ENCODE peak calls at places on chromosomes 11 and 22, in five cellular contexts. L is upper lobe of right lung, F is GM12878, A is colonic mucosa, G is AG10803. C is an unnamed sample.
A peak's percentile ranks its signal among the peaks of the same experiment; 100 is the strongest.

GRCh38 chr11:132772712-132773545 is 759.4 kb downstream of the OPCML start:
- DNase-seq in L (no peak), F (no peak), A (no peak), G (no peak), C (no peak)

GRCh38 chr11:35619754-35620640 is 1.7 kb downstream of the FJX1 start:
- DNase-seq in L (no peak), F (no peak), A (no peak), G (no peak), C (peak; percentile 34)

GRCh38 chr22:30290318-30290678 is 993 bp upstream of the CASTOR1 start:
- DNase-seq in L (no peak), F (no peak), A (no peak), G (no peak), C (no peak)

GRCh38 chr22:31295831-31296230 is 3.5 kb upstream of the PIK3IP1 start:
- DNase-seq in L (no peak), F (no peak), A (no peak), G (peak; percentile 17), C (peak; percentile 49)

GRCh38 chr11:121082670-121083069 is 18.4 kb upstream of the TECTA start:
- DNase-seq in L (no peak), F (no peak), A (no peak), G (peak; percentile 5), C (peak; percentile 24)

GRCh38 chr11:1086171-1087102 is 11.8 kb downstream of the MUC2 start:
- DNase-seq in L (peak; percentile 52), F (no peak), A (no peak), G (no peak), C (no peak)

GRCh38 chr11:17594686-17595192 is 47.7 kb downstream of the OTOG start:
- DNase-seq in L (no peak), F (no peak), A (peak; percentile 5), G (no peak), C (no peak)

GRCh38 chr11:71977743-71978418 is 20.8 kb upstream of the IL18BP start:
- DNase-seq in L (no peak), F (peak; percentile 30), A (peak; percentile 65), G (peak; percentile 58), C (peak; percentile 71)

GRCh38 chr11:20368441-20368840 is 4.9 kb downstream of the HTATIP2 start:
- DNase-seq in L (no peak), F (no peak), A (no peak), G (no peak), C (peak; percentile 17)

GRCh38 chr11:65488273-65489058 is 10.4 kb upstream of the MALAT1 start:
- DNase-seq in L (peak; percentile 68), F (no peak), A (peak; percentile 72), G (peak; percentile 73), C (peak; percentile 70)

GRCh38 chr11:68843703-68844312 is 2.1 kb upstream of the CPT1A start:
- DNase-seq in L (peak; percentile 94), F (no peak), A (peak; percentile 94), G (no peak), C (no peak)

GRCh38 chr22:39994566-39995345 is at the start of gene FAM83F:
- DNase-seq in L (no peak), F (no peak), A (peak; percentile 68), G (no peak), C (no peak)

GRCh38 chr11:121104223-121104831 is 3.3 kb downstream of the TECTA start:
- DNase-seq in L (no peak), F (no peak), A (no peak), G (no peak), C (no peak)

GRCh38 chr22:45413368-45414211 is at the start of the genes RIBC2 and SMC1B:
- DNase-seq in L (peak; percentile 88), F (peak; percentile 12), A (peak; percentile 90), G (peak; percentile 68), C (peak; percentile 80)

GRCh38 chr11:95715777-95716241 is 73.8 kb downstream of the FAM76B start:
- DNase-seq in L (no peak), F (peak; percentile 89), A (no peak), G (peak; percentile 63), C (peak; percentile 56)

GRCh38 chr22:20758688-20759087 is 15.2 kb upstream of the SERPIND1 start:
- DNase-seq in L (no peak), F (no peak), A (no peak), G (no peak), C (no peak)

GRCh38 chr11:78244546-78245315 is 56.0 kb downstream of the USP35 start:
- DNase-seq in L (no peak), F (no peak), A (no peak), G (peak; percentile 41), C (peak; percentile 28)

GRCh38 chr11:87030458-87031054 is 7.2 kb upstream of the TMEM135 start:
- DNase-seq in L (no peak), F (no peak), A (no peak), G (no peak), C (no peak)

GRCh38 chr11:78660451-78660850 is 85.8 kb upstream of the NARS2 start:
- DNase-seq in L (no peak), F (no peak), A (no peak), G (peak; percentile 25), C (no peak)

GRCh38 chr11:76380161-76380976 is 563 bp downstream of the THAP12 start:
- DNase-seq in L (peak; percentile 78), F (no peak), A (peak; percentile 50), G (peak; percentile 10), C (peak; percentile 12)

GRCh38 chr11:2666828-2667570 is 32.8 kb downstream of the KCNQ1OT1 start:
- DNase-seq in L (peak; percentile 32), F (no peak), A (peak; percentile 11), G (no peak), C (no peak)

GRCh38 chr11:83865636-83866461 is 579.7 kb upstream of the CCDC90B start:
- DNase-seq in L (no peak), F (no peak), A (no peak), G (no peak), C (peak; percentile 31)

GRCh38 chr22:46068908-46069481 is 81.3 kb upstream of the PPARA start:
- DNase-seq in L (peak; percentile 68), F (no peak), A (no peak), G (peak; percentile 97), C (peak; percentile 39)

GRCh38 chr22:23404689-23405365 is 175.3 kb downstream of the IGLL1 start:
- DNase-seq in L (no peak), F (no peak), A (no peak), G (peak; percentile 15), C (peak; percentile 44)

GRCh38 chr22:49488943-49489342 is 338.7 kb downstream of the BRD1 start:
- DNase-seq in L (no peak), F (no peak), A (no peak), G (no peak), C (no peak)

GRCh38 chr11:114386545-114386944 is 13.8 kb downstream of the C11orf71 start:
- DNase-seq in L (no peak), F (no peak), A (no peak), G (peak; percentile 83), C (no peak)

GRCh38 chr22:32794449-32795213 is 6.9 kb upstream of the TIMP3 start:
- DNase-seq in L (no peak), F (no peak), A (no peak), G (no peak), C (no peak)

GRCh38 chr11:111913997-111914396 is 1.5 kb downstream of the HSPB2 start:
- DNase-seq in L (no peak), F (no peak), A (no peak), G (peak; percentile 87), C (peak; percentile 88)

GRCh38 chr11:8729837-8730696 is 47.5 kb downstream of the RPL27A start:
- DNase-seq in L (no peak), F (no peak), A (no peak), G (no peak), C (no peak)
- TF ChIP-seq CTCF in L (no peak), F (no peak), A (no peak), G (no peak), C (no peak)

GRCh38 chr11:97764193-97764592 is 1256.6 kb upstream of the CNTN5 start:
- DNase-seq in L (no peak), F (no peak), A (no peak), G (no peak), C (no peak)

GRCh38 chr11:97761175-97761574 is 1259.6 kb upstream of the CNTN5 start:
- DNase-seq in L (no peak), F (no peak), A (no peak), G (no peak), C (no peak)

GRCh38 chr11:97770570-97770969 is 1250.2 kb upstream of the CNTN5 start:
- DNase-seq in L (no peak), F (no peak), A (no peak), G (no peak), C (no peak)

GRCh38 chr11:97764605-97765004 is 1256.1 kb upstream of the CNTN5 start:
- DNase-seq in L (no peak), F (no peak), A (no peak), G (no peak), C (peak; percentile 23)
- H3K4me3 ChIP-seq in L (no peak overlapping the region), F (no peak overlapping the region), A (no peak overlapping the region), G (no peak overlapping the region), C (no peak overlapping the region)

GRCh38 chr11:119055901-119056300 is 1.1 kb downstream of the HYOU1 start:
- DNase-seq in L (no peak), F (no peak), A (no peak), G (peak; percentile 42), C (peak; percentile 38)
- TF ChIP-seq CTCF in L (no peak), F (peak; percentile 32), A (no peak), G (peak; percentile 37), C (peak; percentile 18)

GRCh38 chr11:116059909-116060308 is 555.7 kb upstream of the CADM1 start:
- DNase-seq in L (no peak), F (no peak), A (no peak), G (no peak), C (no peak)
- H3K4me3 ChIP-seq in L (no peak overlapping the region), F (no peak overlapping the region), A (no peak overlapping the region), G (no peak overlapping the region), C (no peak overlapping the region)

GRCh38 chr11:11313902-11314692 is 39.0 kb downstream of the CSNK2A3 start:
- DNase-seq in L (no peak), F (no peak), A (no peak), G (no peak), C (no peak)
- TF ChIP-seq CTCF in L (no peak), F (no peak), A (no peak), G (no peak), C (no peak)

DNA sequence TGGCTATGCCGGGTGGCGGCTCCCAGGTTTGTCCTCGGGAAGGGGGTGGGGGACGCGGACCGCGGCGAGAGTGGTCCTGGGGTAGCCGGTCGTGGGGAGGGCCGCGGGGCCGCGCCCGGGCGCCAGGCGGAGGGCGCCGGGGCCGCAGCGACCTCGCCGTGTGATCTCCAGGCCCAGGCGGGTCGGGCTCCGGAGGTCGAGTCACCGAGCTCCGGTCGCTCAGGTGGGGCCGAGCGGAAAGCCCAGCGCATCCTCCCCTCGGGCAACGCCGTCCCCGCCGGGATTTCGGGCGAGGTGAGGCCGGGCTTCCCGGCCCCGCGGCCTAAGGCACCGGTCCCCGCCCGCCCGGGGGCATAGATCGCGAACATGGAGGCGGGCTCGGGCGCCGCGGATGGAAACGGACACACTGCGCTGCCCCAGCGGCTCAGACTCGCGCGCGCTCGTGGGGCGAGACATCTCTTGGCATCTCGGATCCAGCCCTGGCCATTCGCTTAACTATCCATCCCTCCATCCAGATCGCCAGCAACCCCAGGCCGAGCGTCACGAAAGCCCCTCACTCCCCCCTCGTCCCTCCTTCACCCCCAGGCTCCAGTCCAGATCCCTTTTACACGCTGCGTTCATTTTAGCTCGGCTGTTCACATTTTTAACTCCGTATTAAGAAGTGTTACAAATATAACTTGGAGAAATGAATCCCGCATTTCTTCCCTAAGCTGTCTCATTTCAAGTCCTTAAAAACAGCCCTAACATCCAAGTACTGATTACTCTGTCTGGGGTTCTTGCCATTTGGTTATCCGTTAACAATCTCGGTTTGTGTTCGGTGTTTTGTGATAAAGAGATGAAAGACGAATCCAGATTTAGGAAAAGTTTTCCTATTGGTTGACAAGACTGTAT is 460 bp downstream of the ZC3H12C start:
- DNase-seq in L (peak; percentile 82), F (no peak), A (peak; percentile 54), G (peak; percentile 68), C (peak; percentile 72)
- H3K4me3 ChIP-seq in L (peak overlapping the region; percentile 70), F (peak overlapping the region; percentile 72), A (peak overlapping the region; percentile 62), G (peak overlapping the region; percentile 71), C (peak overlapping the region; percentile 72)

C was measured in fibroblast of pulmonary artery.